ENCODE peak calls at places on chromosome 11, in six cellular contexts. E is lower leg skin, H is endothelial cell of umbilical vein, V is esophagus muscularis mucosa, G is testis, W is body of pancreas. Y is an unnamed sample.

GRCh38 chr11:130964393-130964792 is 48.1 kb upstream of the SNX19 start:
- DNase-seq in E (no peak), G (no peak), W (no peak), V (no peak), H (no peak), Y (no peak)

GRCh38 chr11:8180469-8180868 is 11.6 kb upstream of the RIC3 start:
- DNase-seq in G (no peak), V (peak), E (no peak), W (no peak), H (no peak), Y (no peak)

GRCh38 chr11:47886096-47886495 is 37.9 kb upstream of the NUP160 start:
- DNase-seq in W (no peak), G (peak), E (peak), V (no peak), H (peak), Y (peak)

GRCh38 chr11:63573881-63574855 is 11.0 kb upstream of the PLAAT2 start:
- DNase-seq in V (no peak), W (no peak), H (peak), E (no peak), G (peak), Y (peak)

GRCh38 chr11:8403310-8403709 is 139.6 kb upstream of the LMO1 start:
- DNase-seq in W (no peak), E (no peak), H (peak), G (no peak), V (no peak), Y (no peak)

GRCh38 chr11:122305426-122305825 is 189.4 kb upstream of the BLID start:
- DNase-seq in W (no peak), V (no peak), G (peak), H (no peak), E (no peak), Y (no peak)

GRCh38 chr11:104570088-104570701 is 328.1 kb downstream of the CASP12 start:
- DNase-seq in H (peak), E (no peak), G (no peak), V (no peak), W (no peak), Y (no peak)

GRCh38 chr11:60206616-60207015 is 23.7 kb upstream of the MS4A6A start:
- DNase-seq in W (no peak), E (no peak), H (no peak), V (no peak), G (no peak), Y (no peak)

GRCh38 chr11:2563216-2564007 is 118.6 kb downstream of the KCNQ1 start:
- DNase-seq in W (peak), H (no peak), E (no peak), G (no peak), V (no peak), Y (no peak)

GRCh38 chr11:125228425-125228824 is 63.9 kb downstream of the PKNOX2 start:
- DNase-seq in E (no peak), V (no peak), W (no peak), H (no peak), G (no peak), Y (no peak)

GRCh38 chr11:69909561-69910518 is 90.6 kb upstream of the FGF3 start:
- DNase-seq in E (no peak), W (no peak), G (no peak), V (no peak), H (no peak), Y (no peak)

GRCh38 chr11:36010010-36010740 is 66.3 kb downstream of the LDLRAD3 start:
- DNase-seq in G (no peak), H (no peak), E (no peak), W (no peak), V (no peak), Y (no peak)

GRCh38 chr11:45993438-45994064 is 71.1 kb downstream of the LARGE2 start:
- DNase-seq in V (no peak), W (peak), H (no peak), G (peak), E (no peak), Y (peak)

GRCh38 chr11:12147827-12148226 is 37.4 kb downstream of the MICAL2 start:
- DNase-seq in W (no peak), G (no peak), E (no peak), V (no peak), H (no peak), Y (no peak)

GRCh38 chr11:17391493-17392355 is 3.3 kb upstream of the KCNJ11 start:
- DNase-seq in W (no peak), H (no peak), E (no peak), V (no peak), G (no peak), Y (no peak)

GRCh38 chr11:133966924-133967598 is 10.3 kb upstream of the IGSF9B start:
- DNase-seq in V (no peak), W (peak), G (no peak), E (no peak), H (no peak), Y (peak)

GRCh38 chr11:12938590-12939247 is 70.4 kb upstream of the RASSF10 start:
- DNase-seq in E (no peak), H (no peak), W (no peak), G (no peak), V (no peak), Y (no peak)

GRCh38 chr11:77446911-77447629 is 26.8 kb downstream of the PAK1 start:
- DNase-seq in E (no peak), W (no peak), G (no peak), H (no peak), V (no peak), Y (no peak)

GRCh38 chr11:44572884-44573283 is 7.4 kb downstream of the CD82 start:
- DNase-seq in G (peak), H (no peak), V (no peak), W (peak), E (peak), Y (no peak)

GRCh38 chr11:32081129-32081641 is 9.7 kb upstream of the RCN1 start:
- DNase-seq in G (no peak), E (no peak), V (no peak), W (no peak), H (no peak), Y (peak)

GRCh38 chr11:33735426-33736147 is 636 bp downstream of the CD59 start:
- DNase-seq in W (peak), V (no peak), H (peak), G (peak), E (no peak), Y (peak)

GRCh38 chr11:72395993-72396392 is 38.3 kb downstream of the CLPB start:
- DNase-seq in E (no peak), W (no peak), G (no peak), H (no peak), V (no peak), Y (peak)

GRCh38 chr11:820655-821512 is 2.2 kb downstream of the PNPLA2 start:
- DNase-seq in V (no peak), H (peak), W (peak), E (peak), G (no peak), Y (peak)

DNA sequence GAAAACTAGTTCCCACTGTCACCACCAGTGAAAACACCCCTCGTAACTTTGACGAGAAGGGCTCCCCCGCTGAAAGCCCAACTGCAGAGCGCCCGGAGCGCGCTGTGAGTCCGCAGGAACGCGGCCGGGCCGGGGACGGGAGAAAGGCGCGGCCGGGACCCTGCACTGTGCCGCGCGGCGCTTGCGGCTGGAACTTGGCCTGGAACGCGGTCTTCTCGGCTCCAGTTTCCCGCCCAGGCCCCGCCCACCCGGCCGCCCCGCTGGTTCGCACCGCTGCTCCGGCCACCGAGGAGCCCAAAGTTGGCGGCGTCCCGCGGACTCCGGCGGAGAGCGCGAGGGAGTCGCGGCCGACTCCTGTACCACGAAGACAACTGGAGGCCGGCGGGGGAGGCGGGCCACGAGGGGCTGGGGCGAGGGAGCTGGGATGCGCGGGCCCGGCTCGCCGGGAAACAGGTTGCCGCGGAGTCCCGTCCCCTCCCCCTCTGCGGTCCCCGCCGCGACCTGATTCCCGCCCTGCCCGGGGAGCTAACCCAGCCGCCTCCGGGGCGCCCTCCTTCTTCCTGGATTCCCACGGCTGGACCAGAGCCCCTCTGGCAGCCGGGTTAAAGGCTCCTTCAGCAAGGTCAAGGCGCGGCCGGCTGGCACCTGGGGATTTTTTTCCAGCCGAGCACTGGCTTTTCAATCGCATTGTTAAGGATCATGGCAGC is 3.4 kb downstream of the TENM4 start:
- DNase-seq in W (peak), H (peak), G (peak), E (no peak), V (no peak), Y (peak)
- H3K4me3 ChIP-seq in W (no peak), H (no peak), G (peak), E (peak), V (peak), Y (peak)

GRCh38 chr11:6663794-6664478 is 8.3 kb upstream of the DCHS1 start:
- DNase-seq in W (no peak), G (no peak), E (no peak), H (no peak), V (no peak), Y (no peak)

GRCh38 chr11:6666302-6667183 is 10.9 kb upstream of the DCHS1 start:
- DNase-seq in H (no peak), V (no peak), W (no peak), G (no peak), E (no peak), Y (no peak)

GRCh38 chr11:6672006-6672405 is 11.1 kb downstream of the MRPL17 start:
- DNase-seq in V (no peak), E (no peak), W (no peak), H (no peak), G (no peak), Y (no peak)

GRCh38 chr11:6670202-6670830 is 12.8 kb downstream of the MRPL17 start:
- DNase-seq in G (no peak), V (no peak), H (no peak), W (no peak), E (no peak), Y (no peak)

DNA sequence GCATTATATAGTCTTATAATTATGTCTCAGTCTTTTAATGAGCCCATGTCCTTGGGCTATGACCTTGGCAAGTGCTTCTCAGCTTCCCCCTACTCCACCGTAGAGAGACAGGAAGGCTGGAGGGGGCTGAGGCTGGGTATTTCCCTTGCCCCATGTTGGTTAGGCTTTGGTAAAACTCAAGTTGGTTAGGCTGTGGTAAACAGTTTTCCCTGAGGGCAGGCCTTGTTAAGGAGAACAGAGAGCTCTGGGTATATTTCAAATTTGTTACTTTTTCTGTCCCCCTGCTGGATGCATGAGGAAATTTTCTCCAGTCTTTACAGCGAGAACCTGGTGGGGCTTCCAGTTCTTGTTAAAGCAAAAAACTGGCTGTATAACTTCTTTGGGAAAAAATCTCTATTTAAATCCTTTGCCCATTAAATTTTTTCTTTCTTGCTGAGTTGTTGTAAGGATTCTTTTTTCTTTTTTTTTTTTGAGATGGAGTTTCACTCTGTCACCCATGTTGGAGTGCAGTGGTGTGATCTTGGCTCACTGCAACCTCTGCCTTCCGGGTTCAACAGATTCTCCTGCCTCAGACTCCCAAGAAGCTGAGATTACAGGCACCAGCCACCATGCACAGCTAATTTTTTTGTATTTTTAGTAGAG is 12.2 kb upstream of the DCHS1 start:
- DNase-seq in G (no peak), W (no peak), E (no peak), V (no peak), H (peak), Y (no peak)
- TF ChIP-seq CTCF in G (peak), W (peak), E (no peak), V (peak), H (peak), Y (peak)

DNA sequence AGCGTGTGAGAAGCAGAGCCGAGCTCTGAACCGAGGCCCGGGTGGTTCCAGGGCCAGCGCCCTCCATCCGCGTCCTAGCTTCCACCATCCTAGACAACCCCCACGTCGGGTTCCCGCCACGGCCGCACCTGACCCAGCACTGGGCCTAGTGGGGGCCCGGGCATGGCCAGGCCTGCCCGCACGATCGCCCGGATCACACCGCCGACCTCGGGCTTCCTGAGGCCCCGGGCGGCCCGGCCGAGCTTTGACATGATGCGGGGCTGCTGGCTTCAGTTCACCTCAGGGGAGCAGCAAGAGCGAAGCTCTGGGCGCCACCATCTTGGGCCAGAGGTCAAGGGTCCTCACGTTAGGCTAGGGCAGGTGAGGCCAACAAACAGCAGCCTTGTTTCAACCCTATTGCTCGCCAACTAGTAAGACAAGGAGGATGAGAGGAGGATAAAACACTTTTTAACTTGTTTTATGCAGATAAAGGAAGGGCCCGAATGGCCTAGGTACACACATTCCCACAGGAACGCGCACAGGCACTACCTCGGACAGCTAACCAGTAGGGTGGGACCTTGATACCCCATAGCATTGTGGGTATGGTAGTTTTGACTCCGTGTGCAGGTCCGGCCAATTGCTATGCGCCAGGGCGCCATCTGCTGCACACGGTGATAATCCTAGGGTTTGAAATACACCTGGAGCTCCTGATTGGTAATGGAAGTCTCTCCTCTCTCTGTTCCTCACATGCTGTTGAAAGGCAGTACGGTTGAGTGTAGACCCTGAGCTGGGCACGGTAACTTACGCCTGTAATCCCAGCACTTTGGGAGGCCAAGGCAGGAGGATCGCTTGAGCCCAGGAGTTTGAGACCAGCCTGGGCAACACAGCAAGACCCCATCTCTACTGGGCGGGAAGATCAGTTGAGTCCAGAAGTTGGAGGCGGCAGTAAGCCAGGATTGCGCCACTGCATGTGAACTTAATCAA is at the start of gene MRPL11:
- DNase-seq in H (peak), W (peak), G (peak), V (peak), E (peak), Y (peak)
- TF ChIP-seq POLR2A in H (no peak), W (no peak), G (no peak), V (no peak), E (no peak), Y (no peak)

GRCh38 chr11:91527380-91528030 is 697.1 kb upstream of the FAT3 start:
- DNase-seq in V (no peak), W (no peak), H (no peak), E (no peak), G (no peak), Y (no peak)
- H3K4me3 ChIP-seq in V (no peak), W (no peak), H (no peak), E (no peak), G (no peak), Y (no peak)

DNA sequence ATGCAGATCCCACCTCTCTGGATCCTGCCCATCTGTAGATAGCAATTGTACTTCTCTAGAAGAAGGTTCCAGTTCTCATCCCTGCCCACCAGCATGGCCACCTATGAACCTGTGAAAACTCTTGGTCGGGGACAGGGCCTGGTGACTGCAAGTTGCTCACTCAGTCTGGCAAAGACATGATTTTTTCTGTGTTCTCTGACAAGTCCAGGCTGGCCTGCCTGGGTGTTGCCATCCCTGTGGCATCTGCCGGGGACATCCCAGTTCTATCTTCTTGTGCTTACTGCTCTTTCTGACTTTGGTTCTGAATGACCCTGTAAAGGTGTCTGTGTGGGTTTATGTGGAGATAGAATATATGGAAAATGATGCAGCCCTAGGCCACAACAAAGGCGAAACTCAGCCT is 545.8 kb downstream of the INSC start:
- DNase-seq in G (no peak), V (no peak), H (no peak), W (no peak), E (no peak), Y (no peak)
- TF ChIP-seq CTCF in G (no peak), V (no peak), H (no peak), W (no peak), E (no peak), Y (no peak)

GRCh38 chr11:62123669-62124185 is at the start of gene INCENP:
- DNase-seq in E (peak), G (peak), H (peak), W (peak), V (peak), Y (peak)
- TF ChIP-seq POLR2A in E (no peak), G (no peak), H (peak), W (no peak), V (no peak), Y (peak)

DNA sequence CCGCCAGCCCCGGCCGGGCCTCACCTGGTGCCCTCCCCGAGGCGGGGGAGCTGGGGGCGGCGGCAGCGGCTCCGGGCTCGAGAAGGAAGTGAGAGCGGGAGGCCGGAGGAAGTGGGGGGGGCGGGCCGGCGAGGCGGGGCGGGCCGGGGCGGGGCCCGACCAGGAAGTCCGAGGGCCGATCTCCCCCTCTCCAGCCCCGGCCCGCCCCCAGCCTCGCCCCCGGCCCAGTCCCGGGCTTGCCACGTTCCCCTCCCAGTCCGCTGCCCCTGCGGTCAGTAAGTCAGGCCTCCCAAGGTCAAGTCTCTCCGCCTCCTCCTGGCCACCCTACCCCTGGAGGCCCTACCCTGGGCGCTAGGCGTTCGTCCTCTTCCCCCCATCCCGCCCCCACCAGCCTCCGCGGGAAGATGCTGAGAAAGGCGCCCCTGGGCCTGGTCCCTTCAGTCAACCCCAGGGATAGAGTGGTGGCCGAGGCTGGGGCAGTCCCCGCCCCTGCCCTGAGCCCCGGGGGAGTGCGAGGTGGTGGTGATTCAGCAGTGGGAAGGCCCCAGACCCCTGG is at the start of gene RHOG:
- DNase-seq in V (peak), H (no peak), E (peak), G (peak), W (peak), Y (peak)
- H3K4me3 ChIP-seq in V (peak), H (peak), E (peak), G (peak), W (peak), Y (peak)

GRCh38 chr11:89625171-89625570 is 84.9 kb upstream of the TRIM77 start:
- DNase-seq in E (no peak), V (no peak), W (no peak), H (no peak), G (no peak), Y (no peak)
- TF ChIP-seq CTCF in E (no peak), V (no peak), W (no peak), H (no peak), G (no peak), Y (no peak)